ENCODE peak calls at places on chromosomes 1 and 21, in ten cellular contexts. One of them, this sample, is unnamed.

GRCh38 chr1:185257947-185258203 is 59.2 kb downstream of the IVNS1ABP start:
- DNase-seq in RWPE1: peak; percentile 5
- DNase-seq in adrenal gland: no peak
- DNase-seq in choroid plexus epithelial cell: no peak
- DNase-seq in suprapubic skin: no peak
- DNase-seq in left ventricle myocardium inferior: no peak
- DNase-seq in WTC11: no peak
- DNase-seq in K562: no peak
- DNase-seq in MM.1S: no peak
- DNase-seq in fibroblast of pulmonary artery: peak; percentile 47
- DNase-seq in this sample: no peak

GRCh38 chr1:76141898-76142297 is 67.4 kb downstream of the ST6GALNAC3 start:
- DNase-seq in fibroblast of pulmonary artery: no peak
- DNase-seq in adrenal gland: no peak
- DNase-seq in WTC11: peak; percentile 36
- DNase-seq in suprapubic skin: no peak
- DNase-seq in MM.1S: no peak
- DNase-seq in choroid plexus epithelial cell: no peak
- DNase-seq in left ventricle myocardium inferior: no peak
- DNase-seq in RWPE1: no peak
- DNase-seq in K562: no peak
- DNase-seq in this sample: no peak

GRCh38 chr1:175210744-175211143 is 18.2 kb upstream of the KIAA0040 start:
- DNase-seq in WTC11: no peak
- DNase-seq in K562: no peak
- DNase-seq in MM.1S: no peak
- DNase-seq in left ventricle myocardium inferior: no peak
- DNase-seq in adrenal gland: no peak
- DNase-seq in suprapubic skin: no peak
- DNase-seq in choroid plexus epithelial cell: no peak
- DNase-seq in fibroblast of pulmonary artery: no peak
- DNase-seq in RWPE1: no peak
- DNase-seq in this sample: no peak

GRCh38 chr1:89721351-89721750 is 88.4 kb downstream of the LRRC8C start:
- DNase-seq in fibroblast of pulmonary artery: peak; percentile 64
- DNase-seq in choroid plexus epithelial cell: peak; percentile 75
- DNase-seq in K562: no peak
- DNase-seq in WTC11: no peak
- DNase-seq in adrenal gland: no peak
- DNase-seq in left ventricle myocardium inferior: no peak
- DNase-seq in suprapubic skin: no peak
- DNase-seq in MM.1S: peak; percentile 55
- DNase-seq in RWPE1: peak; percentile 48
- DNase-seq in this sample: no peak

GRCh38 chr1:200090252-200091159 is 63.0 kb downstream of the NR5A2 start:
- DNase-seq in left ventricle myocardium inferior: no peak
- DNase-seq in fibroblast of pulmonary artery: no peak
- DNase-seq in MM.1S: no peak
- DNase-seq in choroid plexus epithelial cell: no peak
- DNase-seq in suprapubic skin: no peak
- DNase-seq in K562: no peak
- DNase-seq in adrenal gland: no peak
- DNase-seq in WTC11: peak; percentile 45
- DNase-seq in RWPE1: no peak
- DNase-seq in this sample: no peak

GRCh38 chr21:44761011-44761729 is 40.5 kb downstream of the UBE2G2 start:
- DNase-seq in choroid plexus epithelial cell: no peak
- DNase-seq in RWPE1: no peak
- DNase-seq in K562: peak; percentile 74
- DNase-seq in adrenal gland: no peak
- DNase-seq in suprapubic skin: no peak
- DNase-seq in fibroblast of pulmonary artery: no peak
- DNase-seq in MM.1S: peak; percentile 41
- DNase-seq in WTC11: peak; percentile 75
- DNase-seq in left ventricle myocardium inferior: no peak
- DNase-seq in this sample: no peak

GRCh38 chr1:84982395-84982794 is 14.5 kb downstream of the MCOLN2 start:
- DNase-seq in RWPE1: no peak
- DNase-seq in K562: no peak
- DNase-seq in MM.1S: no peak
- DNase-seq in left ventricle myocardium inferior: no peak
- DNase-seq in adrenal gland: no peak
- DNase-seq in suprapubic skin: no peak
- DNase-seq in WTC11: no peak
- DNase-seq in choroid plexus epithelial cell: no peak
- DNase-seq in fibroblast of pulmonary artery: no peak
- DNase-seq in this sample: no peak

GRCh38 chr21:45293214-45293725 is 5.6 kb upstream of the POFUT2 start:
- DNase-seq in left ventricle myocardium inferior: no peak
- DNase-seq in MM.1S: no peak
- DNase-seq in suprapubic skin: peak; percentile 73
- DNase-seq in WTC11: no peak
- DNase-seq in fibroblast of pulmonary artery: no peak
- DNase-seq in RWPE1: no peak
- DNase-seq in adrenal gland: peak; percentile 76
- DNase-seq in choroid plexus epithelial cell: peak; percentile 49
- DNase-seq in K562: no peak
- DNase-seq in this sample: no peak

DNA sequence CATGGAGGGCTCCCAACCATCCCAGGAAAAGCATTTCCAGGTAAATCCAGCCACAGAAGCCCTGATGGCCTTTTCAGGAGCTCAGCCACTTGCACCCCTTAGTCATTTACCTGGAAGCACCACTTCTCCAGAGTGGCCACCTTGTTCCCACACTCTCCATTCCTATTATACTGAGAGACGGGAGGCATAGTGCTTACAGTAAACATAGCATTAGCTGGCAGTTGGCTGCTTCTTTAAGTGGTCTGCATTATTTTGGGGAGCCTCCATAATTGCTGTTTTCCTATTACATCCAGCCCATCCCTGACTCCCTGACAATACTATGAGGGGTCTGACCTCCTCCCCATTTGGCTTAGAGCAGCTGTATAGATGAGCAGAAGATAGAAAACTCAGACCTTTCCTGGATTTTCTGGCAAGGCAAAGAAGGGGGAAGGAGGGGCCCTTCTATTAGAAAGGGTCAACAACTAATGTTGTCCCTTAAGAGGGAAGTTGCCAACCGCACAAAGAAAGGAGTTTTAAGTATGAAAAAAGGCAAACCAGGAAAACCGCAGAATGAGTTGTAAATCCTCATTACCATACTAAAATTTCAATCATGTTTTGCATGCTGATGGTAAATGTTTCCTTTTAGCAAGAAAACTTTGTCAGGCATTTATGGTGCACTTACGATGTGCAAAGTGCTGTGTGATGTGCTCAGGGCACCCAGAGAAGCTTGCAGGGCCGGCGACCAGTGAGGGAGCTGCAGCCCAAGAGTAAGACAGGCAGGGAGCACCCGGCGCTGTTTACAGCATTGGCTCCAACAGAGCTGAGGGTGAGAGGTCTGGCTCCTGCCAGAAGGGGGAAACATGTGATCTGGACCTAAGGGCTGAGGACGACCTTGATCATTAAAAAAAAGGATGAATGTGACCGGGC is 167.3 kb downstream of the ZZZ3 start:
- DNase-seq in choroid plexus epithelial cell: peak; percentile 76
- DNase-seq in RWPE1: no peak
- DNase-seq in left ventricle myocardium inferior: peak; percentile 44
- DNase-seq in K562: no peak
- DNase-seq in WTC11: peak; percentile 62
- DNase-seq in MM.1S: no peak
- DNase-seq in adrenal gland: peak; percentile 21
- DNase-seq in fibroblast of pulmonary artery: peak; percentile 68
- DNase-seq in suprapubic skin: no peak
- DNase-seq in this sample: peak; percentile 40
- TF ChIP-seq CTCF in choroid plexus epithelial cell: peak; percentile 29
- TF ChIP-seq CTCF in RWPE1: no peak
- TF ChIP-seq CTCF in left ventricle myocardium inferior: peak; percentile 35
- TF ChIP-seq CTCF in K562: peak; percentile 36
- TF ChIP-seq CTCF in WTC11: no peak
- TF ChIP-seq CTCF in MM.1S: no peak
- TF ChIP-seq CTCF in adrenal gland: no peak
- TF ChIP-seq CTCF in fibroblast of pulmonary artery: peak; percentile 28
- TF ChIP-seq CTCF in suprapubic skin: no peak
- TF ChIP-seq CTCF in this sample: no peak

DNA sequence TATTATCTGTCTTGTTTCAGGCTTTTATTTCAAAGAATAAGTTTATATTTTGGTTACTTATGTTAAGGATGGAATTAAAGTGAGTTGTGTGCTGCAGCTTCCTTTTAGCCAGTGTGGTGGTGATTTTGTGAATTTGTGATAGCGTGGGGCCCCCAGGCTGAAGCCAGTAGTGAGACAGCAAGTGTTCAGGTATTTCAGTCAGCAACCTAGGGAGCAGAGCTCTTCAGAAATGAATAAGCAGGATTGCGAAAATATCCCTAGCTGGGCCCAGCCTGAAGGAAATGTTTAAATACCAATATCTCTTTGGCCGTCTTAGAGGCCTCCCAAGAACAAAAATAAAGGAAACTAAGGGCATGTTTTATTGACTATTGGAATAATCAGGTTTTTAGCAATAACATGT is 150.8 kb upstream of the C1orf105 start:
- DNase-seq in choroid plexus epithelial cell: peak; percentile 76
- DNase-seq in MM.1S: no peak
- DNase-seq in adrenal gland: no peak
- DNase-seq in fibroblast of pulmonary artery: peak; percentile 55
- DNase-seq in suprapubic skin: no peak
- DNase-seq in K562: no peak
- DNase-seq in left ventricle myocardium inferior: no peak
- DNase-seq in WTC11: no peak
- DNase-seq in RWPE1: no peak
- DNase-seq in this sample: no peak
- TF ChIP-seq CTCF in choroid plexus epithelial cell: peak; percentile 21
- TF ChIP-seq CTCF in MM.1S: no peak
- TF ChIP-seq CTCF in adrenal gland: no peak
- TF ChIP-seq CTCF in fibroblast of pulmonary artery: no peak
- TF ChIP-seq CTCF in suprapubic skin: no peak
- TF ChIP-seq CTCF in K562: no peak
- TF ChIP-seq CTCF in left ventricle myocardium inferior: no peak
- TF ChIP-seq CTCF in WTC11: no peak
- TF ChIP-seq CTCF in RWPE1: no peak
- TF ChIP-seq CTCF in this sample: no peak

GRCh38 chr1:173560300-173560699 is 42.6 kb downstream of the SLC9C2 start:
- DNase-seq in choroid plexus epithelial cell: no peak
- DNase-seq in WTC11: no peak
- DNase-seq in MM.1S: no peak
- DNase-seq in fibroblast of pulmonary artery: no peak
- DNase-seq in K562: no peak
- DNase-seq in suprapubic skin: no peak
- DNase-seq in left ventricle myocardium inferior: no peak
- DNase-seq in adrenal gland: no peak
- DNase-seq in RWPE1: no peak
- DNase-seq in this sample: no peak

GRCh38 chr1:173568483-173568882 is 34.4 kb downstream of the SLC9C2 start:
- DNase-seq in fibroblast of pulmonary artery: no peak
- DNase-seq in adrenal gland: no peak
- DNase-seq in K562: no peak
- DNase-seq in MM.1S: no peak
- DNase-seq in RWPE1: no peak
- DNase-seq in suprapubic skin: no peak
- DNase-seq in WTC11: no peak
- DNase-seq in left ventricle myocardium inferior: no peak
- DNase-seq in choroid plexus epithelial cell: no peak
- DNase-seq in this sample: no peak

GRCh38 chr1:173561263-173561662 is 41.6 kb downstream of the SLC9C2 start:
- DNase-seq in choroid plexus epithelial cell: no peak
- DNase-seq in MM.1S: no peak
- DNase-seq in WTC11: no peak
- DNase-seq in K562: no peak
- DNase-seq in fibroblast of pulmonary artery: no peak
- DNase-seq in left ventricle myocardium inferior: no peak
- DNase-seq in RWPE1: no peak
- DNase-seq in adrenal gland: no peak
- DNase-seq in suprapubic skin: no peak
- DNase-seq in this sample: no peak

DNA sequence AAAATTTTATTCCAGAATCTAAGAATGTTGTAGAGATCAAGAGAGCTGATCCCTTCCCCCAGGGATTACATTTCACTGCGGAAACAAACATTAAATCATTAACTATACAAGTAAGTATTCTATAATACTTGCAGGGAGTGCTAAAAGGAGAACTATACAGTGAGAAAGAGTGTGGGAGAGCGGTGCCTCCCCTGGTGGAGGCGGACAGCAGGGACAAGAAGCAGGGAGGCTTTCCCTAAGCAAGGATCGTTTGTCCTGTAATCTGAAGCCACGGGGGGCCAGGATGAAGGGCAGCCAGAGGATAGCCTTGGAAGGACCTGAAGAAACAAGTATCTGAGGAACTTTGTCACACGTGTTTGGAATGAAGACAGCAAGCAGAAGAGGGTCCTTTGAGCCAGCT is 40.1 kb downstream of the SLC9C2 start:
- DNase-seq in suprapubic skin: no peak
- DNase-seq in choroid plexus epithelial cell: no peak
- DNase-seq in adrenal gland: no peak
- DNase-seq in K562: no peak
- DNase-seq in left ventricle myocardium inferior: no peak
- DNase-seq in MM.1S: no peak
- DNase-seq in fibroblast of pulmonary artery: no peak
- DNase-seq in RWPE1: no peak
- DNase-seq in WTC11: peak; percentile 27
- DNase-seq in this sample: no peak
- TF ChIP-seq CTCF in suprapubic skin: no peak
- TF ChIP-seq CTCF in choroid plexus epithelial cell: peak; percentile 32
- TF ChIP-seq CTCF in adrenal gland: no peak
- TF ChIP-seq CTCF in K562: peak; percentile 36
- TF ChIP-seq CTCF in left ventricle myocardium inferior: no peak
- TF ChIP-seq CTCF in MM.1S: no peak
- TF ChIP-seq CTCF in fibroblast of pulmonary artery: peak; percentile 6
- TF ChIP-seq CTCF in RWPE1: no peak
- TF ChIP-seq CTCF in WTC11: no peak
- TF ChIP-seq CTCF in this sample: no peak

GRCh38 chr1:48205547-48205946 is 17.0 kb upstream of the SLC5A9 start:
- DNase-seq in choroid plexus epithelial cell: no peak
- DNase-seq in suprapubic skin: no peak
- DNase-seq in K562: no peak
- DNase-seq in fibroblast of pulmonary artery: no peak
- DNase-seq in adrenal gland: no peak
- DNase-seq in RWPE1: no peak
- DNase-seq in WTC11: no peak
- DNase-seq in MM.1S: no peak
- DNase-seq in left ventricle myocardium inferior: no peak
- DNase-seq in this sample: no peak

GRCh38 chr1:48200166-48200900 is 22.2 kb upstream of the SLC5A9 start:
- DNase-seq in RWPE1: no peak
- DNase-seq in WTC11: no peak
- DNase-seq in suprapubic skin: no peak
- DNase-seq in fibroblast of pulmonary artery: peak; percentile 46
- DNase-seq in MM.1S: no peak
- DNase-seq in adrenal gland: no peak
- DNase-seq in choroid plexus epithelial cell: peak; percentile 83
- DNase-seq in left ventricle myocardium inferior: no peak
- DNase-seq in K562: no peak
- DNase-seq in this sample: no peak

GRCh38 chr1:48202030-48202752 is 20.3 kb upstream of the SLC5A9 start:
- DNase-seq in MM.1S: peak; percentile 54
- DNase-seq in RWPE1: peak; percentile 48
- DNase-seq in choroid plexus epithelial cell: peak; percentile 99
- DNase-seq in left ventricle myocardium inferior: peak; percentile 42
- DNase-seq in suprapubic skin: peak; percentile 81
- DNase-seq in fibroblast of pulmonary artery: peak; percentile 87
- DNase-seq in K562: peak; percentile 62
- DNase-seq in WTC11: peak; percentile 80
- DNase-seq in adrenal gland: peak; percentile 66
- DNase-seq in this sample: peak; percentile 83

GRCh38 chr1:48206371-48206770 is 16.1 kb upstream of the SLC5A9 start:
- DNase-seq in left ventricle myocardium inferior: no peak
- DNase-seq in MM.1S: no peak
- DNase-seq in WTC11: no peak
- DNase-seq in choroid plexus epithelial cell: no peak
- DNase-seq in suprapubic skin: no peak
- DNase-seq in RWPE1: no peak
- DNase-seq in fibroblast of pulmonary artery: no peak
- DNase-seq in adrenal gland: no peak
- DNase-seq in K562: no peak
- DNase-seq in this sample: no peak

DNA sequence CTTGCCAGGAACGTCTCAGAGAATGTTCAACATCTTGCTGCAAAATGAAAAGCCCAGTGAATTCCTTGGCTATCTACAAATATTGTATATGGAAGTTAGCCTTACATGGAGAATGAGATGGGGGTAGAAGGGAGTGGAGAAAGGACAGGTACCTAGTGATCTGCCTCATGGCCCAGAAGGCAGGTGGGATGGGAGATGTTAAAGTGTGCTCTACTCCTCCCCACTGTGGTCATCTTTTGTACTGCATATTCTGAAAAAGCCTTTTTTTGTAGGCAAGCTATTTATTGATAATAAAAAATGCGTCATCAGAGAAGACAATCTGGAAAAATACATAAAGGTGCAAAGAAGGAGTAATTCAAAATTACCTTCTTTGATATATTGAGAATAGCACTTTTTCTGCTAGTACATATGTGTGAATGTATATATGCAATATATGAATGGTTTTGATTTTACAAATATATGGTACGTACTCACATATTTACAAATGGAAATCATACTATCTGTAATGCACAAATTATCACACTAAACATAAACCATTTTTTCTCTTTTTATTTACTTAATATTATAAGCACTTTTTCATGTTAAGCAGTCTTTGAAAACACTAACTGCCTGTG is 19.1 kb upstream of the SLC5A9 start:
- DNase-seq in WTC11: no peak
- DNase-seq in K562: peak; percentile 71
- DNase-seq in fibroblast of pulmonary artery: peak; percentile 44
- DNase-seq in RWPE1: peak; percentile 54
- DNase-seq in MM.1S: peak; percentile 44
- DNase-seq in suprapubic skin: no peak
- DNase-seq in left ventricle myocardium inferior: no peak
- DNase-seq in adrenal gland: peak; percentile 25
- DNase-seq in choroid plexus epithelial cell: peak; percentile 74
- DNase-seq in this sample: no peak
- TF ChIP-seq CTCF in WTC11: no peak
- TF ChIP-seq CTCF in K562: peak; percentile 63
- TF ChIP-seq CTCF in fibroblast of pulmonary artery: peak; percentile 64
- TF ChIP-seq CTCF in RWPE1: peak; percentile 70
- TF ChIP-seq CTCF in MM.1S: peak; percentile 65
- TF ChIP-seq CTCF in suprapubic skin: peak; percentile 27
- TF ChIP-seq CTCF in left ventricle myocardium inferior: peak; percentile 69
- TF ChIP-seq CTCF in adrenal gland: peak; percentile 64
- TF ChIP-seq CTCF in choroid plexus epithelial cell: peak; percentile 74
- TF ChIP-seq CTCF in this sample: peak; percentile 79